ENCODE peak calls at places on chromosomes 2 and 18, in seven cellular contexts. Z is mesendoderm, P is IMR-90, V is neuronal stem cell, D is H9, G is trophoblast cell, I is H1. N is an unnamed sample.

GRCh38 chr2:150413416-150413815 is 74.1 kb downstream of the RND3 start:
- DNase-seq in Z (no peak), P (no peak), V (no peak), D (no peak), G (peak; percentile 42), I (no peak), N (no peak)

GRCh38 chr18:35786359-35787042 is 186.0 kb upstream of the RMP24 start:
- DNase-seq in Z (no peak), P (no peak), V (no peak), D (no peak), G (no peak), I (no peak), N (no peak)

GRCh38 chr2:157699806-157700205 is 71.1 kb upstream of the ACVR1C start:
- DNase-seq in Z (no peak), P (no peak), V (no peak), D (no peak), G (no peak), I (no peak), N (no peak)

GRCh38 chr2:84297155-84297554 is 161.9 kb downstream of the SUCLG1 start:
- DNase-seq in Z (peak; percentile 93), P (no peak), V (no peak), D (peak; percentile 41), G (peak; percentile 44), I (no peak), N (no peak)

GRCh38 chr2:1132328-1132964 is 181.8 kb downstream of the SNTG2 start:
- DNase-seq in Z (no peak), P (no peak), V (no peak), D (no peak), G (no peak), I (no peak), N (no peak)

GRCh38 chr2:20071397-20072383 is 20.3 kb upstream of the LAPTM4A start:
- DNase-seq in Z (peak; percentile 90), P (peak; percentile 98), V (no peak), D (peak; percentile 58), G (peak; percentile 96), I (peak; percentile 54), N (peak; percentile 87)

GRCh38 chr2:196591004-196591403 is 48.5 kb upstream of the CCDC150 start:
- DNase-seq in Z (no peak), P (no peak), V (no peak), D (no peak), G (no peak), I (no peak), N (no peak)

GRCh38 chr2:151381266-151381665 is 23.9 kb downstream of the TNFAIP6 start:
- DNase-seq in Z (peak; percentile 29), P (peak; percentile 65), V (no peak), D (no peak), G (no peak), I (no peak), N (peak; percentile 29)

GRCh38 chr2:235639387-235639786 is 145.5 kb downstream of the AGAP1 start:
- DNase-seq in Z (peak; percentile 70), P (peak; percentile 95), V (no peak), D (no peak), G (peak; percentile 7), I (no peak), N (peak; percentile 98)

GRCh38 chr18:46067431-46068007 is 4.5 kb downstream of the PSTPIP2 start:
- DNase-seq in Z (no peak), P (peak; percentile 40), V (no peak), D (no peak), G (no peak), I (peak; percentile 19), N (peak; percentile 32)

GRCh38 chr18:63606526-63606925 is 19.4 kb downstream of the SERPINB13 start:
- DNase-seq in Z (no peak), P (no peak), V (no peak), D (no peak), G (peak; percentile 52), I (no peak), N (no peak)

GRCh38 chr2:173134703-173135102 is 59.1 kb downstream of the MAP3K20 start:
- DNase-seq in Z (peak; percentile 80), P (no peak), V (no peak), D (no peak), G (peak; percentile 63), I (no peak), N (peak; percentile 31)

GRCh38 chr2:72694715-72695496 is 130.9 kb downstream of the EXOC6B start:
- DNase-seq in Z (peak; percentile 21), P (peak; percentile 67), V (no peak), D (no peak), G (no peak), I (no peak), N (peak; percentile 30)

GRCh38 chr18:49447810-49448745 is 12.4 kb downstream of the DYM start:
- DNase-seq in Z (peak; percentile 91), P (peak; percentile 70), V (no peak), D (peak; percentile 67), G (peak; percentile 53), I (no peak), N (peak; percentile 62)

GRCh38 chr2:37688771-37689468 is 17.5 kb upstream of the CDC42EP3 start:
- DNase-seq in Z (peak; percentile 97), P (peak; percentile 91), V (no peak), D (no peak), G (peak; percentile 91), I (no peak), N (peak; percentile 84)

GRCh38 chr2:195318440-195319111 is 338.4 kb upstream of the SLC39A10 start:
- DNase-seq in Z (peak; percentile 36), P (peak; percentile 37), V (peak; percentile 36), D (no peak), G (peak; percentile 16), I (no peak), N (peak; percentile 52)

GRCh38 chr2:144572977-144573376 is 53.1 kb upstream of the ZEB2 start:
- DNase-seq in Z (no peak), P (no peak), V (no peak), D (no peak), G (no peak), I (no peak), N (no peak)

GRCh38 chr2:25981596-25982272 is 563 bp downstream of the KIF3C start:
- DNase-seq in Z (no peak), P (no peak), V (no peak), D (peak; percentile 45), G (no peak), I (peak; percentile 54), N (no peak)

GRCh38 chr2:88656690-88657089 is 29.4 kb upstream of the EIF2AK3 start:
- DNase-seq in Z (no peak), P (peak; percentile 62), V (no peak), D (no peak), G (no peak), I (no peak), N (peak; percentile 22)

GRCh38 chr2:48147719-48148118 is 241.4 kb upstream of the FBXO11 start:
- DNase-seq in Z (no peak), P (no peak), V (no peak), D (no peak), G (no peak), I (no peak), N (no peak)

GRCh38 chr2:20110876-20111275 is 59.4 kb upstream of the LAPTM4A start:
- DNase-seq in Z (no peak), P (no peak), V (no peak), D (no peak), G (no peak), I (no peak), N (no peak)

GRCh38 chr2:100812573-100812972 is 7.4 kb upstream of the NPAS2 start:
- DNase-seq in Z (no peak), P (no peak), V (no peak), D (no peak), G (no peak), I (no peak), N (no peak)

GRCh38 chr2:100813527-100813926 is 6.4 kb upstream of the NPAS2 start:
- DNase-seq in Z (no peak), P (peak; percentile 42), V (no peak), D (no peak), G (no peak), I (no peak), N (peak; percentile 81)

GRCh38 chr2:100812141-100812540 is 7.8 kb upstream of the NPAS2 start:
- DNase-seq in Z (no peak), P (no peak), V (no peak), D (no peak), G (no peak), I (no peak), N (no peak)

GRCh38 chr2:100814453-100814852 is 5.5 kb upstream of the NPAS2 start:
- DNase-seq in Z (no peak), P (no peak), V (no peak), D (no peak), G (no peak), I (no peak), N (no peak)

GRCh38 chr2:100814043-100814442 is 5.9 kb upstream of the NPAS2 start:
- DNase-seq in Z (no peak), P (no peak), V (no peak), D (no peak), G (no peak), I (no peak), N (no peak)
- H2BK120ac ChIP-seq in Z (no peak overlapping the region), P (peak overlapping the region; percentile 67), V (no peak overlapping the region), D (no peak overlapping the region), G (no peak overlapping the region), I (no peak overlapping the region), N (no peak overlapping the region)

GRCh38 chr2:112140899-112141622 is 2.9 kb downstream of the FBLN7 start:
- DNase-seq in Z (no peak), P (no peak), V (no peak), D (no peak), G (no peak), I (no peak), N (no peak)

GRCh38 chr2:112136081-112136480 is 2.1 kb upstream of the FBLN7 start:
- DNase-seq in Z (no peak), P (no peak), V (no peak), D (no peak), G (no peak), I (no peak), N (no peak)

GRCh38 chr2:112140413-112140802 is 2.2 kb downstream of the FBLN7 start:
- DNase-seq in Z (peak; percentile 50), P (no peak), V (no peak), D (no peak), G (no peak), I (no peak), N (no peak)

GRCh38 chr2:112137516-112138142 is 556 bp upstream of the FBLN7 start:
- DNase-seq in Z (peak; percentile 33), P (peak; percentile 37), V (no peak), D (no peak), G (peak; percentile 80), I (no peak), N (peak; percentile 30)

GRCh38 chr2:112138143-112139032 is at the start of gene FBLN7:
- DNase-seq in Z (peak; percentile 35), P (no peak), V (no peak), D (no peak), G (peak; percentile 39), I (no peak), N (no peak)
- H3K9ac ChIP-seq in Z (peak within 1 kb of the TSS; percentile 27), P (peak within 1 kb of the TSS; percentile 71), V (peak within 1 kb of the TSS; percentile 87), D (no peak within 1 kb of the TSS), G (no peak within 1 kb of the TSS), I (no peak within 1 kb of the TSS), N (peak within 1 kb of the TSS; percentile 82)

DNA sequence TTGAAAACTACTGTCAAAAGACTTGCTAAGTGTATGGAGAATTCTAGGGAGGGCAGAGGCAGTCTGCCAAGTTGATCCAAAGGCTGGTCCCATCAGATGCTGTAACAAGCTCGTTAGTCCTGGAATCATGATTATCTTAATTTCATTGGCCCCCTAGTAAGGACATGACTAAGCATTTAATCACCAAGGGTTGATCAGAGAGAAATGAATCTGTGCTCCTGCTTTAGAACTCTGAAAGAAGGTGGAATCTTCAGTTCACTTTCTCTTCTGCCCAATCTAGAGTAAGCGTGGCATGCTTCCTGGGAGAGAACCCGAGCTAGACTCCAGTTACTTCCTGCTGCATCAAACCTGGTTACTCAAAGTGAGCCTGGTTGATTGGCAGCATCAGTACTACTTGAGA is 26.7 kb downstream of the LYPD6B start:
- DNase-seq in Z (peak; percentile 57), P (peak; percentile 32), V (no peak), D (no peak), G (no peak), I (no peak), N (peak; percentile 64)
- H2BK120ac ChIP-seq in Z (no peak overlapping the region), P (peak overlapping the region; percentile 38), V (no peak overlapping the region), D (no peak overlapping the region), G (no peak overlapping the region), I (no peak overlapping the region), N (peak overlapping the region; percentile 61)

GRCh38 chr18:3368193-3368592 is 81.8 kb upstream of the TGIF1 start:
- DNase-seq in Z (no peak), P (peak; percentile 28), V (no peak), D (no peak), G (no peak), I (no peak), N (peak; percentile 19)
- H3K9ac ChIP-seq in Z (no peak overlapping the region), P (no peak overlapping the region), V (no peak overlapping the region), D (no peak overlapping the region), G (no peak overlapping the region), I (no peak overlapping the region), N (no peak overlapping the region)

N was measured in mesenchymal stem cell.